ENCODE peak calls at places on chromosomes 3 and 15, in nine cellular contexts. E is uterus; Z is Kasumi-1; X is HTR-8/SVneo; B is dermis blood vessel endothelial cell; M is naive thymus-derived CD8-positive, alpha-beta T cell; O is stimulated activated CD4-positive, alpha-beta T cell treated with anti-CD3 and anti-CD28 coated beads, TNF-alpha, amount 100 ng/mL, for 24 hours; A is left ventricle myocardium superior; S is CD8-positive, alpha-beta memory T cell. U is an unnamed sample.

GRCh38 chr3:151964768-151965167 is 91.3 kb downstream of the SUCNR1 start:
- DNase-seq in X (no peak), B (no peak), M (no peak), E (no peak), O (no peak), S (no peak), Z (no peak), A (no peak), U (no peak)

GRCh38 chr15:43514241-43515057 is 3.0 kb upstream of the MAP1A start:
- DNase-seq in Z (peak), A (peak), O (no peak), X (no peak), S (no peak), M (peak), B (peak), E (no peak), U (no peak)

GRCh38 chr15:101296418-101297405 is 1.7 kb upstream of the SNRPA1 start:
- DNase-seq in E (no peak), O (no peak), Z (no peak), S (no peak), A (no peak), M (no peak), B (no peak), X (no peak), U (no peak)

GRCh38 chr15:77853910-77854309 is 221.2 kb upstream of the LINGO1 start:
- DNase-seq in M (no peak), E (no peak), Z (no peak), B (no peak), A (no peak), O (no peak), X (no peak), S (no peak), U (no peak)

GRCh38 chr3:35946121-35946856 is 307.0 kb downstream of the ARPP21 start:
- DNase-seq in X (no peak), Z (peak), B (peak), A (no peak), M (no peak), E (no peak), O (no peak), S (no peak), U (no peak)

GRCh38 chr3:181703701-181704420 is 7.9 kb upstream of the SOX2 start:
- DNase-seq in M (no peak), Z (no peak), E (no peak), B (no peak), S (no peak), X (no peak), O (no peak), A (peak), U (no peak)

GRCh38 chr3:42028474-42028873 is 62.7 kb upstream of the TRAK1 start:
- DNase-seq in S (no peak), E (no peak), O (no peak), A (no peak), B (no peak), M (no peak), X (no peak), Z (no peak), U (no peak)

GRCh38 chr3:60708191-60708975 is 542.9 kb downstream of the FHIT start:
- DNase-seq in Z (no peak), O (no peak), X (no peak), B (no peak), A (no peak), M (no peak), S (no peak), E (no peak), U (no peak)

U was measured in immature natural killer cell.